ENCODE peak calls at places on chromosomes 12 and 14, in eight cellular contexts. G is astrocyte; X is GM10248; P is body of pancreas; B is CD4-positive, alpha-beta T cell; J is heart right ventricle; A is tibial nerve; V is astrocyte of the spinal cord. M is an unnamed sample.

GRCh38 chr12:118514297-118514696 is 137.9 kb downstream of the SUDS3 start:
- DNase-seq in G (no peak), X (no peak), P (no peak), B (no peak), J (no peak), A (no peak), V (no peak), M (no peak)

GRCh38 chr14:37062191-37062803 is 110.1 kb downstream of the SLC25A21 start:
- DNase-seq in G (no peak), X (no peak), P (no peak), B (no peak), J (no peak), A (no peak), V (no peak), M (no peak)

GRCh38 chr14:44657153-44657552 is 150.1 kb upstream of the FSCB start:
- DNase-seq in G (no peak), X (no peak), P (no peak), B (no peak), J (no peak), A (no peak), V (no peak), M (no peak)

GRCh38 chr12:88401153-88401552 is 179.1 kb downstream of the KITLG start:
- DNase-seq in G (peak), X (no peak), P (no peak), B (no peak), J (no peak), A (no peak), V (peak), M (no peak)

GRCh38 chr12:9872743-9873142 is 3.6 kb upstream of the CLEC2B start:
- DNase-seq in G (no peak), X (no peak), P (no peak), B (no peak), J (no peak), A (no peak), V (no peak), M (no peak)

GRCh38 chr12:121769831-121770301 is 23.6 kb downstream of the RHOF start:
- DNase-seq in G (no peak), X (no peak), P (no peak), B (no peak), J (no peak), A (no peak), V (no peak), M (no peak)

GRCh38 chr12:74537707-74538385 is at the start of gene ATXN7L3B:
- DNase-seq in G (peak), X (peak), P (peak), B (peak), J (peak), A (peak), V (peak), M (peak)

GRCh38 chr12:42145197-42145549 is 499 bp upstream of the GXYLT1 start:
- DNase-seq in G (no peak), X (no peak), P (no peak), B (no peak), J (no peak), A (no peak), V (no peak), M (no peak)

GRCh38 chr14:27573018-27573417 is 975.2 kb upstream of the NOVA1 start:
- DNase-seq in G (no peak), X (no peak), P (no peak), B (no peak), J (no peak), A (no peak), V (no peak), M (no peak)

GRCh38 chr12:104665296-104665695 is 208.5 kb downstream of the CHST11 start:
- DNase-seq in G (no peak), X (no peak), P (no peak), B (no peak), J (no peak), A (no peak), V (no peak), M (no peak)

GRCh38 chr12:8081228-8081920 is 700 bp upstream of the NECAP1 start:
- DNase-seq in G (no peak), X (no peak), P (peak), B (peak), J (no peak), A (peak), V (no peak), M (no peak)

GRCh38 chr12:40597133-40597532 is 95.1 kb upstream of the CNTN1 start:
- DNase-seq in G (no peak), X (no peak), P (no peak), B (no peak), J (no peak), A (no peak), V (no peak), M (no peak)

GRCh38 chr12:34206061-34206785 is 183.9 kb downstream of the ALG10 start:
- DNase-seq in G (no peak), X (no peak), P (no peak), B (no peak), J (no peak), A (no peak), V (no peak), M (no peak)

GRCh38 chr12:754871-755562 is 2.6 kb downstream of the WNK1 start:
- DNase-seq in G (peak), X (peak), P (no peak), B (no peak), J (no peak), A (no peak), V (peak), M (no peak)

GRCh38 chr14:58563981-58564380 is 73.8 kb upstream of the DACT1 start:
- DNase-seq in G (no peak), X (no peak), P (no peak), B (no peak), J (no peak), A (no peak), V (no peak), M (no peak)

GRCh38 chr14:55807059-55807499 is 227.1 kb downstream of the KTN1 start:
- DNase-seq in G (peak), X (no peak), P (peak), B (peak), J (peak), A (peak), V (peak), M (peak)

GRCh38 chr12:117023998-117024960 is 74.9 kb downstream of the TESC start:
- DNase-seq in G (no peak), X (no peak), P (no peak), B (no peak), J (no peak), A (no peak), V (no peak), M (no peak)

GRCh38 chr12:75708829-75709228 is 197.4 kb upstream of the KRR1 start:
- DNase-seq in G (no peak), X (no peak), P (no peak), B (no peak), J (no peak), A (no peak), V (no peak), M (no peak)

GRCh38 chr12:86550222-86551145 is 294.3 kb upstream of the MGAT4C start:
- DNase-seq in G (no peak), X (no peak), P (peak), B (no peak), J (no peak), A (no peak), V (no peak), M (no peak)

GRCh38 chr12:11545438-11546330 is 103.8 kb upstream of the ETV6 start:
- DNase-seq in G (no peak), X (peak), P (no peak), B (peak), J (no peak), A (no peak), V (no peak), M (no peak)

GRCh38 chr12:42812086-42812485 is 222.5 kb upstream of the PRICKLE1 start:
- DNase-seq in G (peak), X (no peak), P (no peak), B (no peak), J (no peak), A (no peak), V (no peak), M (no peak)

GRCh38 chr12:13362260-13362841 is 165.8 kb downstream of the EMP1 start:
- DNase-seq in G (peak), X (peak), P (peak), B (peak), J (peak), A (peak), V (peak), M (no peak)

GRCh38 chr12:79983969-79984629 is 49.2 kb upstream of the PPP1R12A start:
- DNase-seq in G (peak), X (no peak), P (no peak), B (no peak), J (no peak), A (no peak), V (no peak), M (no peak)

GRCh38 chr12:90672081-90672480 is 282.9 kb downstream of the CCER1 start:
- DNase-seq in G (peak), X (no peak), P (no peak), B (no peak), J (no peak), A (no peak), V (no peak), M (no peak)

GRCh38 chr12:57529831-57530230 is 7.2 kb downstream of the MBD6 start:
- DNase-seq in G (no peak), X (no peak), P (no peak), B (no peak), J (no peak), A (no peak), V (no peak), M (no peak)

GRCh38 chr12:106861984-106862894 is 87.8 kb downstream of the RIC8B start:
- DNase-seq in G (peak), X (no peak), P (no peak), B (no peak), J (no peak), A (no peak), V (peak), M (no peak)

GRCh38 chr12:105332925-105333324 is 2.4 kb downstream of the C12orf75 start:
- DNase-seq in G (no peak), X (no peak), P (no peak), B (no peak), J (no peak), A (no peak), V (no peak), M (no peak)

GRCh38 chr12:101823891-101824290 is 6.9 kb downstream of the GNPTAB start:
- DNase-seq in G (no peak), X (peak), P (peak), B (peak), J (peak), A (peak), V (no peak), M (peak)

GRCh38 chr12:56315626-56316473 is at the start of gene CNPY2:
- DNase-seq in G (peak), X (peak), P (peak), B (peak), J (peak), A (peak), V (peak), M (peak)
- TF ChIP-seq CTCF in G (no peak), X (peak), P (peak), B (no peak), J (peak), A (no peak), V (no peak), M (no peak)

GRCh38 chr14:74018704-74019407 is at the start of the genes BBOF1 and ENTPD5:
- DNase-seq in G (peak), X (peak), P (peak), B (peak), J (peak), A (peak), V (peak), M (peak)
- TF ChIP-seq CTCF in G (no peak), X (no peak), P (peak), B (no peak), J (no peak), A (no peak), V (no peak), M (no peak)

DNA sequence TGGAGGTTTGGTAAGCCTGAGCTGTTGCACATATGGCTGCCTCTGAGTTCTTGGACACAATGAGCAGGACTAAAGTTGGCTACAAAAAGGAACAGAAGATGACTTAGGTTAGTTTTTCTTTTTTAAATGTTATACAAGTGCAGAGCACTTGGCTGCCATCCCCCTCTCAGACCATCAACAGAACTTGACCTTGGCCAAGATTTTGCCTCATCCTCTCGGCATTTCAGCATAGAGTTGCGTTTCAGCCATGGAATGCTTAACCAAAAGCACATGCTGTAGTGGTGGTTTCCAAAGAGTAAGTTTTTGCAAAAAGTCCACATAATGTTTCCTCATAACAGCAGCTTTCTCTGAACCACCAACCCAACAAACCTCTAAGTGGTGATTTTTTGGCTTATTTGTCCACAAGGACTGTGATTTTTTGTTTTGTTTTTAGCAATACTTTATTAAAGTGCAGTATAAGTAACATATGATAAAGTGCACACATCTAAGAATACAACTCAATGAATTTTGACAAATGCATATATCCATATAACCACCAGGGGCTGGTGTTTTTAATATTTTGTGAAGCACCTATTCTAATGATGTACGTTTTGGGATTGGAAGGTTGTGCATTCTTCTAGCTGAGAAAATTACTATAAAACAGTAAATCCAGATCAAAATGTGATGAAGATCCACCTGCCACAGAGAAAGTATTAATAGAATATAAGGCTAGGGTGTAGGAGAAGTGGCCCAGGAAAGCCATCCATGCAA is 12.1 kb upstream of the GALNT16 start:
- DNase-seq in G (peak), X (no peak), P (peak), B (no peak), J (no peak), A (peak), V (peak), M (no peak)
- TF ChIP-seq CTCF in G (peak), X (no peak), P (no peak), B (no peak), J (no peak), A (no peak), V (peak), M (no peak)

GRCh38 chr14:92591346-92591745 is 77.8 kb downstream of the RIN3 start:
- DNase-seq in G (no peak), X (no peak), P (no peak), B (no peak), J (no peak), A (no peak), V (no peak), M (no peak)

GRCh38 chr14:92586966-92587365 is 73.4 kb downstream of the RIN3 start:
- DNase-seq in G (no peak), X (no peak), P (no peak), B (no peak), J (no peak), A (no peak), V (no peak), M (no peak)

GRCh38 chr14:92590941-92591340 is 77.4 kb downstream of the RIN3 start:
- DNase-seq in G (peak), X (no peak), P (no peak), B (no peak), J (no peak), A (no peak), V (no peak), M (no peak)

GRCh38 chr14:92586001-92586947 is 72.7 kb downstream of the RIN3 start:
- DNase-seq in G (peak), X (no peak), P (no peak), B (no peak), J (peak), A (no peak), V (peak), M (peak)

GRCh38 chr14:92589213-92589852 is 75.8 kb downstream of the RIN3 start:
- DNase-seq in G (no peak), X (no peak), P (no peak), B (no peak), J (no peak), A (no peak), V (no peak), M (no peak)
- TF ChIP-seq CTCF in G (peak), X (peak), P (no peak), B (peak), J (peak), A (no peak), V (peak), M (peak)

GRCh38 chr14:102589761-102590290 is 2.6 kb upstream of the RCOR1 start:
- DNase-seq in G (no peak), X (no peak), P (no peak), B (no peak), J (no peak), A (no peak), V (no peak), M (no peak)

GRCh38 chr14:102591944-102592772 is at the start of gene RCOR1:
- DNase-seq in G (peak), X (peak), P (peak), B (peak), J (peak), A (peak), V (peak), M (peak)

GRCh38 chr14:102591372-102591943 is 991 bp upstream of the RCOR1 start:
- DNase-seq in G (no peak), X (no peak), P (peak), B (peak), J (peak), A (peak), V (peak), M (peak)

GRCh38 chr14:102588821-102589220 is 3.6 kb upstream of the RCOR1 start:
- DNase-seq in G (no peak), X (no peak), P (no peak), B (no peak), J (no peak), A (no peak), V (no peak), M (no peak)

DNA sequence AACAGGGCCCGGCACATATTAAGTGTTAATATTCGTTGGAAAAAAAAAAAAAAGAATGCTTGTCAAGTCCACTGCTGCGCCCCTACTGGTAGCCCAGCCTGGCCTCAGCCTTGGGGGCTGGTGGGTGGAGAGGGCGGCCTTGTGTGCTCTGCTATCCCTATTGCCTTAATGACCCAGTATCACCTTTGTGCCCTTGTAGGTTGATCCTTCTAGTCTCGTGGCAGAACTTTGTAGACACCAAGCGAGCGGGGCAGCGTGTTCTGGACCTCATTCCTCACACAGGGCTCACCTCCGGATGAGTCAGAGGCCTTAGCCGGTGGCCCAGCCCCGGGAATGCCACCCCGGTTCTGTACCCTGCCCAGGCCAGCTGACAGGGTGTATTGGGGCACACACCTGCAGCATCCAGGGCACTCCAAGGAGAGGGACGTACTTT is 1.8 kb upstream of the RCOR1 start:
- DNase-seq in G (peak), X (no peak), P (peak), B (no peak), J (peak), A (peak), V (peak), M (peak)
- TF ChIP-seq CTCF in G (peak), X (peak), P (peak), B (no peak), J (peak), A (peak), V (peak), M (peak)

DNA sequence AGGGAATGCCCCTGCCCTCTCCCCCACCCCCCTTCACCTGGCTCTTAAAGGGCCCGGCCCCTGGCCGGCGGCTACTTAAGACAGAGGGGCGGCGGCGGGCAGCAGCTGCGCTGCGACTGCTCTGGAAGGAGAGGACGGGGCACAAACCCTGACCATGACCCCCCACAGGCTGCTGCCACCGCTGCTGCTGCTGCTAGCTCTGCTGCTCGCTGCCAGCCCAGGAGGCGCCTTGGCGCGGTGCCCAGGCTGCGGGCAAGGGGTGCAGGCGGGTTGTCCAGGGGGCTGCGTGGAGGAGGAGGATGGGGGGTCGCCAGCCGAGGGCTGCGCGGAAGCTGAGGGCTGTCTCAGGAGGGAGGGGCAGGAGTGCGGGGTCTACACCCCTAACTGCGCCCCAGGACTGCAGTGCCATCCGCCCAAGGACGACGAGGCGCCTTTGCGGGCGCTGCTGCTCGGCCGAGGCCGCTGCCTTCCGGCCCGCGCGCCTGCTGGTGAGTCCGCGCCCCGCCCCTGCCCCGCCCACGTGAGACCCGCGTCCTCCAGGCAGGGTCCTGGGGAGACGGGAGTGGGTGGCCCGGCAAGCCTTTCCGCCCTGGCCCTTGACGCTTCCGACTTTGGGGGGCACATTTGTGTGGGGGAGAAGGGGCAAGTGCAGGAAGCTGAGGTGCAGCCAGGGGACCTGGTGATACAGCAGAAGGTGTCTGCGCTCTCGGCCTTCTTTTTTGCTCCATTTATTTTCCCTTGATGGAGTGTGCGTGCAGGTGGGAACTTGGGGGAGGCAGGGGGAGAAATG is at the start of gene IGFBP6:
- DNase-seq in G (peak), X (peak), P (peak), B (peak), J (peak), A (peak), V (peak), M (peak)
- TF ChIP-seq CTCF in G (no peak), X (no peak), P (peak), B (no peak), J (peak), A (no peak), V (no peak), M (no peak)